ENCODE peak calls at places on chromosomes 3 and 15, in seven cellular contexts. C is left lung, A is WTC11, Z is ascending aorta, E is AG09309, L is lower lobe of right lung, P is HCT116. S is an unnamed sample.

GRCh38 chr3:195099976-195100755 is 170.8 kb downstream of the XXYLT1 start:
- DNase-seq in A (no peak), L (peak), P (no peak), E (no peak), Z (no peak), C (peak), S (peak)

GRCh38 chr15:28123408-28124023 is 24.4 kb upstream of the OCA2 start:
- DNase-seq in C (no peak), L (peak), Z (peak), A (peak), P (peak), E (no peak), S (no peak)

GRCh38 chr15:85689729-85690128 is 105.0 kb downstream of the KLHL25 start:
- DNase-seq in A (peak), L (peak), P (no peak), C (peak), E (no peak), Z (peak), S (no peak)

GRCh38 chr3:19202303-19202702 is 54.0 kb downstream of the KCNH8 start:
- DNase-seq in P (no peak), Z (no peak), A (no peak), C (no peak), L (no peak), E (no peak), S (no peak)

GRCh38 chr3:127149621-127150310 is 43.2 kb upstream of the PRR23E start:
- DNase-seq in A (no peak), Z (no peak), P (no peak), C (peak), E (no peak), L (no peak), S (peak)

GRCh38 chr15:96146711-96147110 is 183.8 kb upstream of the NR2F2 start:
- DNase-seq in C (no peak), A (no peak), E (no peak), L (no peak), P (no peak), Z (no peak), S (no peak)

GRCh38 chr15:99683000-99683670 is 50.1 kb downstream of the LYSMD4 start:
- DNase-seq in P (no peak), L (no peak), C (no peak), Z (no peak), A (no peak), E (no peak), S (no peak)

GRCh38 chr15:89498574-89498906 is 2.2 kb upstream of the RHCG start:
- DNase-seq in C (no peak), E (no peak), A (no peak), P (no peak), Z (peak), L (no peak), S (no peak)

GRCh38 chr3:64031540-64032533 is 8.5 kb upstream of the PSMD6 start:
- DNase-seq in C (no peak), Z (no peak), P (no peak), L (no peak), E (no peak), A (no peak), S (no peak)

DNA sequence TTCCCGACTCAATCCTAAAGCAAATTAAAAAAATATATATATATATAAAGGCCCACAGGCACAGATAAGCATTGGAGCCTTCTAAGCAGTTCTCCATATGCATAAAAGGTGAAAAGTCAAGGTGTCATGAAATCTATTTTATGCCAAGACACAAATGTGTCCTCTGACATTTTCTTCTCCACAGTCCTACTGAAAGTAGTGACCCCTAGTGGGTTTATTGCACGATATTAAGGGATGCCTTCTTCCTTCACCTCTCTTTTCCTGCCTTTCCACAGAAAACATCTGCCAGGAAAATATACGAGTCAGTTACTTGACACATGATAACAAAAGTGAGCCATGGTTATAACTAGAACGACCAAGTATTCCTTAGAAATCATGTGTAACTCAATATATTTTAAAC is 303.2 kb downstream of the TIGIT start:
- DNase-seq in Z (no peak), C (no peak), A (no peak), P (peak), E (no peak), L (no peak), S (no peak)
- TF ChIP-seq CTCF in Z (no peak), C (no peak), A (no peak), P (no peak), E (no peak), L (no peak), S (peak)

GRCh38 chr3:136250862-136251460 is 821 bp downstream of the PCCB start:
- DNase-seq in Z (peak), L (peak), C (peak), A (peak), E (peak), P (no peak), S (no peak)
- TF ChIP-seq CTCF in Z (no peak), L (peak), C (no peak), A (no peak), E (peak), P (no peak), S (no peak)

DNA sequence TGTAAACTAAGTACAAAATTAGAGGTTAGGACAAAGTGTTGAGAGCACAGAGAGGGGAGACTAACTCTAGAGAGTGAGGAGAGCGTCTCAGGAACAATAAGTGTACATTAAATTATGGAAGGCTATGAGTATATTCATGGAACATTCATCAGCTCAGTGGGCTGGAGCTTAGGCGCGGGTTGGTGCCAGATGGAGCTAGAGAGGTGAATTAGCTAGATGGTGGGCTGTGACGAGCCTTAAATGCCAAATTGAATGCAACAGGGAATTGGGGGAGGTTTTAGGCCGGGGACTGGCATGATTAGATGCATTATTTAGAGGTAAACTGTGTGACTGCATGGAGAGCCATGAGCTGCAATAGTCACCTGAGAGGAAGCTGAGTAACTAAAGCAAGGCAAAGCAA is 97.1 kb downstream of the TMEM108 start:
- DNase-seq in P (no peak), E (no peak), A (no peak), Z (no peak), L (no peak), C (no peak), S (no peak)
- TF ChIP-seq CTCF in P (no peak), E (no peak), A (no peak), Z (no peak), L (no peak), C (no peak), S (no peak)

GRCh38 chr3:45873638-45874037 is 12.7 kb upstream of the CCR9 start:
- DNase-seq in P (no peak), C (no peak), A (no peak), L (no peak), E (no peak), Z (no peak), S (no peak)
- TF ChIP-seq CTCF in P (no peak), C (no peak), A (no peak), L (no peak), E (no peak), Z (no peak), S (no peak)

GRCh38 chr3:71926690-71927089 is 141.7 kb upstream of the PROK2 start:
- DNase-seq in P (no peak), Z (no peak), C (no peak), L (no peak), A (peak), E (no peak), S (no peak)

GRCh38 chr3:71931930-71932329 is 147.0 kb upstream of the PROK2 start:
- DNase-seq in A (no peak), E (no peak), P (no peak), C (no peak), L (no peak), Z (no peak), S (no peak)

GRCh38 chr3:71928215-71928614 is 143.3 kb upstream of the PROK2 start:
- DNase-seq in E (no peak), Z (no peak), C (no peak), P (no peak), L (no peak), A (no peak), S (no peak)

GRCh38 chr3:71927505-71928066 is 142.6 kb upstream of the PROK2 start:
- DNase-seq in C (no peak), Z (no peak), L (no peak), P (no peak), A (no peak), E (no peak), S (no peak)

GRCh38 chr3:71930056-71930991 is 145.4 kb upstream of the PROK2 start:
- DNase-seq in P (peak), A (peak), L (no peak), Z (no peak), C (no peak), E (peak), S (no peak)
- TF ChIP-seq CTCF in P (peak), A (peak), L (no peak), Z (no peak), C (no peak), E (no peak), S (peak)

DNA sequence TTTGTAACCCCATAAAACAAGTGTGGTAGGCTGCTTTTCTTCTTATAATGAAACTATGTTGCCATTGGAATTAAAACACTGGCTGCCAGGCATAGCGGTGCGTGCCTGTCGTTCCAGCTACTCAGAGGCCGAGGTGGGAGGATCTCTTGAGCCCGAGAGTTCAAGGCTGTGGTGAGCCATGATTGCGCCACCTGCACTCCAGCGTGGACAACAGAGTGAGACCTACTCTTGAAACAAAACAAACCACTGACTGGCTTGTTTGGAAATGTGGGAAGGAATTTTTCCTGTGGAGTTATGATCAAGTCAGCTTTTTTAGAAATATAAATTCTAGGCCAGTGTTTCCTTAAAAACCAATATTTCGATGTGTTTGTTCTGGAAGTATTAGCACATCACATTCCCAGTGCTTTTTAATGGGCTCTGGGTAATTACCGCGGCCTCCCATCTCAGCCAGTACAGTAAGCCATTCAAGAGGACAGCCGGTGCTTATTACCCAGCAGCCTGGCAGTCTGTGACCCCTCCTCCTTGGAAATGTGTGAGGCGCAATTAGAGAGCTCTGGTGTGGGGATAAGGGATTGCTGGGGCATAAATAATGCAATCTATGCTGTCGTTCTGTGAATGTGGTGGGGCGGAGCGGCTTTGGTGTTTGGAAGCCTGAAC is 58.3 kb upstream of the TRAK1 start:
- DNase-seq in A (no peak), P (no peak), Z (peak), C (peak), L (peak), E (peak), S (no peak)
- TF ChIP-seq CTCF in A (no peak), P (no peak), Z (no peak), C (no peak), L (no peak), E (no peak), S (no peak)

GRCh38 chr3:10688126-10688525 is 127.9 kb upstream of the SLC6A11 start:
- DNase-seq in P (no peak), A (no peak), L (no peak), Z (no peak), C (no peak), E (no peak), S (no peak)
- TF ChIP-seq CTCF in P (peak), A (no peak), L (no peak), Z (no peak), C (no peak), E (no peak), S (no peak)

S was measured in chondrocyte.